ENCODE peak calls at places on chromosomes 16 and 17, in four cellular contexts. One of them, this sample, is unnamed.

GRCh38 chr17:47318197-47318918 is 5.4 kb upstream of the EFCAB13 start:
- DNase-seq in iris pigment epithelial cell: no peak
- DNase-seq in activated B cell treated with CpG ODN at 0.5 μM for 24 hours: no peak
- DNase-seq in OCI-LY7: peak
- DNase-seq in this sample: no peak

GRCh38 chr17:75774988-75775668 is 9.5 kb upstream of the UNK start:
- DNase-seq in activated B cell treated with CpG ODN at 0.5 μM for 24 hours: no peak
- DNase-seq in OCI-LY7: no peak
- DNase-seq in iris pigment epithelial cell: peak
- DNase-seq in this sample: peak

GRCh38 chr17:44914148-44914547 is 1.2 kb downstream of the GFAP start:
- DNase-seq in activated B cell treated with CpG ODN at 0.5 μM for 24 hours: no peak
- DNase-seq in OCI-LY7: peak
- DNase-seq in iris pigment epithelial cell: no peak
- DNase-seq in this sample: no peak

GRCh38 chr17:42459983-42460300 is 1.3 kb downstream of the ATP6V0A1 start:
- DNase-seq in activated B cell treated with CpG ODN at 0.5 μM for 24 hours: no peak
- DNase-seq in iris pigment epithelial cell: peak
- DNase-seq in OCI-LY7: peak
- DNase-seq in this sample: peak

GRCh38 chr16:12557808-12558207 is 245.9 kb downstream of the CPPED1 start:
- DNase-seq in iris pigment epithelial cell: no peak
- DNase-seq in OCI-LY7: peak
- DNase-seq in activated B cell treated with CpG ODN at 0.5 μM for 24 hours: no peak
- DNase-seq in this sample: no peak

GRCh38 chr17:9206989-9207317 is 185.6 kb downstream of the NTN1 start:
- DNase-seq in activated B cell treated with CpG ODN at 0.5 μM for 24 hours: no peak
- DNase-seq in iris pigment epithelial cell: no peak
- DNase-seq in OCI-LY7: no peak
- DNase-seq in this sample: no peak

GRCh38 chr16:6884002-6884401 is 448.6 kb upstream of the RBFOX1 start:
- DNase-seq in iris pigment epithelial cell: no peak
- DNase-seq in activated B cell treated with CpG ODN at 0.5 μM for 24 hours: no peak
- DNase-seq in OCI-LY7: peak
- DNase-seq in this sample: no peak

GRCh38 chr17:63435681-63436522 is 10.2 kb downstream of the CYB561 start:
- DNase-seq in iris pigment epithelial cell: no peak
- DNase-seq in activated B cell treated with CpG ODN at 0.5 μM for 24 hours: no peak
- DNase-seq in OCI-LY7: peak
- DNase-seq in this sample: no peak

GRCh38 chr17:348692-349425 is 3.7 kb downstream of the RPH3AL start:
- DNase-seq in activated B cell treated with CpG ODN at 0.5 μM for 24 hours: no peak
- DNase-seq in iris pigment epithelial cell: no peak
- DNase-seq in OCI-LY7: no peak
- DNase-seq in this sample: peak

GRCh38 chr16:83258366-83258765 is 549.4 kb upstream of the HSBP1 start:
- DNase-seq in iris pigment epithelial cell: no peak
- DNase-seq in activated B cell treated with CpG ODN at 0.5 μM for 24 hours: no peak
- DNase-seq in OCI-LY7: no peak
- DNase-seq in this sample: no peak

This sample was measured in choroid plexus epithelial cell.